ENCODE peak calls at places on chromosomes 13 and 19, in seven cellular contexts. One of them, this sample, is unnamed.
A peak's percentile ranks its signal among the peaks of the same experiment; 100 is the strongest.

GRCh38 chr19:47609885-47610545 is 1.1 kb downstream of the BICRA start:
- DNase-seq in lower leg skin: no peak
- DNase-seq in cardiac muscle cell: peak; percentile 64
- DNase-seq in colonic mucosa: peak; percentile 70
- DNase-seq in tibial artery: peak; percentile 71
- DNase-seq in fibroblast of mammary gland: peak; percentile 50
- DNase-seq in fibroblast of lung: peak; percentile 38
- DNase-seq in this sample: no peak

GRCh38 chr13:102856603-102857002 is 10.8 kb downstream of the ERCC5 start:
- DNase-seq in cardiac muscle cell: no peak
- DNase-seq in tibial artery: no peak
- DNase-seq in colonic mucosa: peak; percentile 34
- DNase-seq in fibroblast of lung: no peak
- DNase-seq in fibroblast of mammary gland: peak; percentile 81
- DNase-seq in lower leg skin: no peak
- DNase-seq in this sample: no peak

GRCh38 chr13:94079876-94080275 is 399.6 kb downstream of the DCT start:
- DNase-seq in colonic mucosa: no peak
- DNase-seq in fibroblast of mammary gland: peak; percentile 92
- DNase-seq in lower leg skin: no peak
- DNase-seq in tibial artery: no peak
- DNase-seq in cardiac muscle cell: no peak
- DNase-seq in fibroblast of lung: peak; percentile 69
- DNase-seq in this sample: no peak

GRCh38 chr13:29435125-29435911 is 160.2 kb downstream of the SLC7A1 start:
- DNase-seq in colonic mucosa: no peak
- DNase-seq in fibroblast of mammary gland: peak; percentile 99
- DNase-seq in lower leg skin: no peak
- DNase-seq in fibroblast of lung: peak; percentile 95
- DNase-seq in cardiac muscle cell: peak; percentile 95
- DNase-seq in tibial artery: no peak
- DNase-seq in this sample: no peak

GRCh38 chr13:99811067-99811715 is 160.4 kb downstream of the ZIC5 start:
- DNase-seq in colonic mucosa: no peak
- DNase-seq in fibroblast of lung: no peak
- DNase-seq in fibroblast of mammary gland: no peak
- DNase-seq in tibial artery: no peak
- DNase-seq in cardiac muscle cell: no peak
- DNase-seq in lower leg skin: no peak
- DNase-seq in this sample: no peak

GRCh38 chr13:24203726-24204295 is 43.3 kb downstream of the SPATA13 start:
- DNase-seq in colonic mucosa: no peak
- DNase-seq in cardiac muscle cell: no peak
- DNase-seq in lower leg skin: no peak
- DNase-seq in fibroblast of lung: no peak
- DNase-seq in tibial artery: no peak
- DNase-seq in fibroblast of mammary gland: no peak
- DNase-seq in this sample: no peak

GRCh38 chr19:48290341-48290922 is 20.6 kb downstream of the ZNF114 start:
- DNase-seq in fibroblast of mammary gland: peak; percentile 47
- DNase-seq in lower leg skin: no peak
- DNase-seq in cardiac muscle cell: peak; percentile 28
- DNase-seq in fibroblast of lung: peak; percentile 26
- DNase-seq in tibial artery: no peak
- DNase-seq in colonic mucosa: no peak
- DNase-seq in this sample: no peak

GRCh38 chr13:43804461-43805070 is 17.8 kb upstream of the ENOX1 start:
- DNase-seq in cardiac muscle cell: peak; percentile 76
- DNase-seq in colonic mucosa: peak; percentile 24
- DNase-seq in fibroblast of mammary gland: peak; percentile 89
- DNase-seq in fibroblast of lung: peak; percentile 86
- DNase-seq in lower leg skin: no peak
- DNase-seq in tibial artery: no peak
- DNase-seq in this sample: no peak

GRCh38 chr13:99281811-99282263 is 23.7 kb upstream of the GPR18 start:
- DNase-seq in fibroblast of mammary gland: peak; percentile 60
- DNase-seq in tibial artery: peak; percentile 85
- DNase-seq in lower leg skin: peak; percentile 80
- DNase-seq in colonic mucosa: peak; percentile 50
- DNase-seq in cardiac muscle cell: no peak
- DNase-seq in fibroblast of lung: no peak
- DNase-seq in this sample: peak; percentile 10

GRCh38 chr19:49427855-49428546 is 2.8 kb downstream of the GFY start:
- DNase-seq in fibroblast of lung: no peak
- DNase-seq in tibial artery: no peak
- DNase-seq in lower leg skin: no peak
- DNase-seq in fibroblast of mammary gland: no peak
- DNase-seq in colonic mucosa: no peak
- DNase-seq in cardiac muscle cell: no peak
- DNase-seq in this sample: no peak

GRCh38 chr13:59801107-59801880 is 362.4 kb downstream of the DIAPH3 start:
- DNase-seq in colonic mucosa: no peak
- DNase-seq in tibial artery: no peak
- DNase-seq in fibroblast of lung: no peak
- DNase-seq in cardiac muscle cell: no peak
- DNase-seq in fibroblast of mammary gland: no peak
- DNase-seq in lower leg skin: no peak
- DNase-seq in this sample: no peak

GRCh38 chr13:41601718-41602445 is 144.5 kb downstream of the RGCC start:
- DNase-seq in fibroblast of mammary gland: peak; percentile 88
- DNase-seq in lower leg skin: peak; percentile 22
- DNase-seq in cardiac muscle cell: no peak
- DNase-seq in fibroblast of lung: peak; percentile 54
- DNase-seq in colonic mucosa: no peak
- DNase-seq in tibial artery: no peak
- DNase-seq in this sample: no peak

GRCh38 chr13:110018009-110018408 is 231.6 kb upstream of the IRS2 start:
- DNase-seq in colonic mucosa: no peak
- DNase-seq in lower leg skin: no peak
- DNase-seq in fibroblast of lung: no peak
- DNase-seq in tibial artery: no peak
- DNase-seq in cardiac muscle cell: no peak
- DNase-seq in fibroblast of mammary gland: peak; percentile 50
- DNase-seq in this sample: no peak

GRCh38 chr19:43759515-43759914 is 4.8 kb upstream of the SMG9 start:
- DNase-seq in colonic mucosa: no peak
- DNase-seq in lower leg skin: no peak
- DNase-seq in tibial artery: no peak
- DNase-seq in fibroblast of mammary gland: peak; percentile 88
- DNase-seq in cardiac muscle cell: no peak
- DNase-seq in fibroblast of lung: peak; percentile 49
- DNase-seq in this sample: no peak

GRCh38 chr13:71169125-71169524 is 697.9 kb downstream of the DACH1 start:
- DNase-seq in colonic mucosa: no peak
- DNase-seq in fibroblast of mammary gland: no peak
- DNase-seq in cardiac muscle cell: no peak
- DNase-seq in tibial artery: no peak
- DNase-seq in fibroblast of lung: peak; percentile 47
- DNase-seq in lower leg skin: no peak
- DNase-seq in this sample: no peak

GRCh38 chr13:39038569-39038898 is 278 bp downstream of the NHLRC3 start:
- DNase-seq in fibroblast of mammary gland: no peak
- DNase-seq in tibial artery: no peak
- DNase-seq in cardiac muscle cell: no peak
- DNase-seq in colonic mucosa: peak; percentile 46
- DNase-seq in lower leg skin: peak; percentile 32
- DNase-seq in fibroblast of lung: no peak
- DNase-seq in this sample: no peak

GRCh38 chr13:46544208-46544607 is 8.8 kb upstream of the LRCH1 start:
- DNase-seq in fibroblast of lung: no peak
- DNase-seq in lower leg skin: no peak
- DNase-seq in cardiac muscle cell: no peak
- DNase-seq in fibroblast of mammary gland: no peak
- DNase-seq in colonic mucosa: no peak
- DNase-seq in tibial artery: no peak
- DNase-seq in this sample: no peak

GRCh38 chr13:109816979-109817275 is 30.5 kb upstream of the IRS2 start:
- DNase-seq in tibial artery: no peak
- DNase-seq in cardiac muscle cell: no peak
- DNase-seq in lower leg skin: no peak
- DNase-seq in fibroblast of mammary gland: peak; percentile 52
- DNase-seq in colonic mucosa: no peak
- DNase-seq in fibroblast of lung: peak; percentile 25
- DNase-seq in this sample: no peak

GRCh38 chr13:106306748-106307277 is 228.6 kb downstream of the EFNB2 start:
- DNase-seq in fibroblast of mammary gland: no peak
- DNase-seq in tibial artery: no peak
- DNase-seq in lower leg skin: no peak
- DNase-seq in fibroblast of lung: no peak
- DNase-seq in colonic mucosa: no peak
- DNase-seq in cardiac muscle cell: no peak
- DNase-seq in this sample: no peak

GRCh38 chr13:79407349-79407979 is 1.4 kb upstream of the RBM26 start:
- DNase-seq in colonic mucosa: no peak
- DNase-seq in tibial artery: no peak
- DNase-seq in fibroblast of lung: no peak
- DNase-seq in cardiac muscle cell: no peak
- DNase-seq in fibroblast of mammary gland: no peak
- DNase-seq in lower leg skin: no peak
- DNase-seq in this sample: no peak

GRCh38 chr19:5026706-5027273 is 57.9 kb downstream of the KDM4B start:
- DNase-seq in fibroblast of lung: peak; percentile 28
- DNase-seq in fibroblast of mammary gland: no peak
- DNase-seq in tibial artery: no peak
- DNase-seq in lower leg skin: no peak
- DNase-seq in cardiac muscle cell: no peak
- DNase-seq in colonic mucosa: no peak
- DNase-seq in this sample: no peak

GRCh38 chr13:110449225-110450015 is 112.1 kb downstream of the RAB20 start:
- DNase-seq in fibroblast of lung: no peak
- DNase-seq in fibroblast of mammary gland: no peak
- DNase-seq in colonic mucosa: no peak
- DNase-seq in lower leg skin: no peak
- DNase-seq in cardiac muscle cell: no peak
- DNase-seq in tibial artery: peak; percentile 39
- DNase-seq in this sample: no peak

GRCh38 chr13:24746618-24747247 is 17.2 kb upstream of the RNF17 start:
- DNase-seq in fibroblast of lung: no peak
- DNase-seq in fibroblast of mammary gland: no peak
- DNase-seq in tibial artery: no peak
- DNase-seq in colonic mucosa: no peak
- DNase-seq in cardiac muscle cell: peak; percentile 57
- DNase-seq in lower leg skin: no peak
- DNase-seq in this sample: no peak

GRCh38 chr19:28887920-28888618 is 324.9 kb downstream of the UQCRFS1 start:
- DNase-seq in colonic mucosa: no peak
- DNase-seq in fibroblast of lung: no peak
- DNase-seq in fibroblast of mammary gland: no peak
- DNase-seq in lower leg skin: no peak
- DNase-seq in tibial artery: no peak
- DNase-seq in cardiac muscle cell: peak; percentile 78
- DNase-seq in this sample: no peak

GRCh38 chr19:17404015-17404414 is 1.4 kb downstream of the BST2 start:
- DNase-seq in fibroblast of lung: no peak
- DNase-seq in cardiac muscle cell: no peak
- DNase-seq in tibial artery: no peak
- DNase-seq in lower leg skin: no peak
- DNase-seq in colonic mucosa: no peak
- DNase-seq in fibroblast of mammary gland: no peak
- DNase-seq in this sample: no peak
- H3K4me3 ChIP-seq in fibroblast of lung: no peak overlapping the region
- H3K4me3 ChIP-seq in cardiac muscle cell: peak overlapping the region; percentile 27
- H3K4me3 ChIP-seq in tibial artery: no peak overlapping the region
- H3K4me3 ChIP-seq in lower leg skin: no peak overlapping the region
- H3K4me3 ChIP-seq in colonic mucosa: peak overlapping the region; percentile 35
- H3K4me3 ChIP-seq in fibroblast of mammary gland: no peak overlapping the region
- H3K4me3 ChIP-seq in this sample: peak overlapping the region; percentile 70

DNA sequence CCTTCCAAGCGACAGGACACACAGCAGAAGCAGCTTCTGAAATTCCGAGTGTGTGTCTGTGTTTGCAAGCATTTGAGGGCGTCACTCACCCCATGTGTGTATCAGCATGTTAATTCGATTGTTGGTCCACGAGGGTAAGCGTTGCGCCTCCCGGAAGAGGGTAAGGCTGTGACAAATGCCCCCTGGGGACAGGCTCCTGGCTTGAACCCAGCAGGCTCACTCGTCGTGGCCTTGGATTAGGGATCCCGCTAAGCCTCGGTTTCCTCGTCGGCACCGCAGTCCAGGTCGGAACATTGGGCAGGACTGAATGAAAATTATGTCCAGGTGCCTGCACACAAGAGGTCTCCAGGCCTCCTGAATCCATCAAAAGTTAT is 606 bp upstream of the STXBP2 start:
- DNase-seq in cardiac muscle cell: no peak
- DNase-seq in colonic mucosa: no peak
- DNase-seq in fibroblast of mammary gland: no peak
- DNase-seq in lower leg skin: no peak
- DNase-seq in fibroblast of lung: no peak
- DNase-seq in tibial artery: no peak
- DNase-seq in this sample: no peak
- H3K4me3 ChIP-seq in cardiac muscle cell: no peak overlapping the region
- H3K4me3 ChIP-seq in colonic mucosa: peak overlapping the region; percentile 90
- H3K4me3 ChIP-seq in fibroblast of mammary gland: no peak overlapping the region
- H3K4me3 ChIP-seq in lower leg skin: no peak overlapping the region
- H3K4me3 ChIP-seq in fibroblast of lung: no peak overlapping the region
- H3K4me3 ChIP-seq in tibial artery: no peak overlapping the region
- H3K4me3 ChIP-seq in this sample: peak overlapping the region; percentile 65

DNA sequence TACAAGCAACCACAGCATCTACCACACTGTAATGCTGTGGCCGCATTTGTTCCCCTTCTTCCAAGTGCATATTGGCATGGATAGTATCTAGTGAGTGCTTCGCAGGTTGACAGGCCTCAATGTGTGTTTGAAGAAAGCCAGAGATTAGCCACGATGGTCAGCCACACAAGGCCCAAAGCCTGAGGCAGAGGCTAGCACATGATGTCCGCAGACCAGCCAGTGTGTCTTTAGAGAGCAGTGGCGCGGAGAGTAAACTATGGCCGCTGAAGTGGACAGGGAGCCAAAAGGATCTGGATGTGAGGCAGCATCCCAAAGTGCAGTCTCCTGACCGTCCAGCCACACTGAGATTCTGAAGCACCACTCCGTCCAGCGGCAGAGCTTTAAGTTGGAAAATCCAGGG is 36.0 kb downstream of the BRD4 start:
- DNase-seq in fibroblast of lung: no peak
- DNase-seq in fibroblast of mammary gland: no peak
- DNase-seq in tibial artery: no peak
- DNase-seq in lower leg skin: no peak
- DNase-seq in cardiac muscle cell: peak; percentile 91
- DNase-seq in colonic mucosa: no peak
- DNase-seq in this sample: no peak
- H3K4me3 ChIP-seq in fibroblast of lung: no peak overlapping the region
- H3K4me3 ChIP-seq in fibroblast of mammary gland: no peak overlapping the region
- H3K4me3 ChIP-seq in tibial artery: no peak overlapping the region
- H3K4me3 ChIP-seq in lower leg skin: no peak overlapping the region
- H3K4me3 ChIP-seq in cardiac muscle cell: no peak overlapping the region
- H3K4me3 ChIP-seq in colonic mucosa: no peak overlapping the region
- H3K4me3 ChIP-seq in this sample: no peak overlapping the region

GRCh38 chr13:28346136-28346535 is 148.8 kb downstream of the FLT1 start:
- DNase-seq in fibroblast of lung: no peak
- DNase-seq in colonic mucosa: no peak
- DNase-seq in fibroblast of mammary gland: no peak
- DNase-seq in cardiac muscle cell: no peak
- DNase-seq in lower leg skin: no peak
- DNase-seq in tibial artery: no peak
- DNase-seq in this sample: no peak
- H3K4me3 ChIP-seq in fibroblast of lung: no peak overlapping the region
- H3K4me3 ChIP-seq in colonic mucosa: no peak overlapping the region
- H3K4me3 ChIP-seq in fibroblast of mammary gland: no peak overlapping the region
- H3K4me3 ChIP-seq in cardiac muscle cell: no peak overlapping the region
- H3K4me3 ChIP-seq in lower leg skin: no peak overlapping the region
- H3K4me3 ChIP-seq in tibial artery: no peak overlapping the region
- H3K4me3 ChIP-seq in this sample: no peak overlapping the region